ENCODE peak calls at places on chromosomes 11 and 22, in eight cellular contexts. U is suprapubic skin; X is CD8-positive, alpha-beta T cell; C is endothelial cell of umbilical vein; V is neural progenitor cell; G is PC-9; R is pancreas; K is heart left ventricle. Z is an unnamed sample. For H3K36me3, the result is how much of the 10 kb centered on the place peaks cover.

GRCh38 chr22:24592846-24593809 is at the start of gene LRRC75B:
- DNase-seq in X (no peak), R (peak), C (peak), K (peak), G (peak), U (peak), V (peak), Z (peak)

GRCh38 chr11:71140206-71140919 is 112.0 kb downstream of the SHANK2 start:
- DNase-seq in G (no peak), U (no peak), C (no peak), K (no peak), R (no peak), X (no peak), V (no peak), Z (no peak)

GRCh38 chr11:94767701-94768601 is at the start of gene AMOTL1:
- DNase-seq in K (peak), R (peak), V (peak), X (peak), C (peak), U (peak), G (peak), Z (peak)

GRCh38 chr22:19346677-19347265 is 55.3 kb upstream of the CLTCL1 start:
- DNase-seq in C (no peak), R (no peak), X (no peak), U (no peak), V (no peak), K (no peak), G (no peak), Z (no peak)

GRCh38 chr11:47461876-47462275 is 12.9 kb upstream of the RAPSN start:
- DNase-seq in V (no peak), G (no peak), U (no peak), K (no peak), C (no peak), X (no peak), R (no peak), Z (no peak)

GRCh38 chr11:77171885-77172665 is 44.0 kb downstream of the MYO7A start:
- DNase-seq in V (peak), U (no peak), C (no peak), R (no peak), K (no peak), X (no peak), G (no peak), Z (no peak)

GRCh38 chr11:1389932-1390587 is at the start of gene BRSK2:
- DNase-seq in C (no peak), X (no peak), K (no peak), U (no peak), V (no peak), R (no peak), G (no peak), Z (no peak)

GRCh38 chr11:12290477-12290922 is 86.9 kb upstream of the PARVA start:
- DNase-seq in U (peak), V (no peak), G (no peak), X (no peak), C (no peak), K (no peak), R (no peak), Z (no peak)

GRCh38 chr11:67311556-67312082 is 8.3 kb downstream of the SSH3 start:
- DNase-seq in K (no peak), V (no peak), R (no peak), G (peak), U (peak), C (no peak), X (no peak), Z (no peak)

GRCh38 chr11:12706531-12707499 is 32.6 kb downstream of the TEAD1 start:
- DNase-seq in G (no peak), R (peak), V (no peak), U (no peak), X (no peak), K (peak), C (peak), Z (peak)

GRCh38 chr11:33910261-33910959 is 18.5 kb upstream of the LMO2 start:
- DNase-seq in X (no peak), R (no peak), U (no peak), G (no peak), C (peak), K (no peak), V (no peak), Z (no peak)

GRCh38 chr22:27456696-27457503 is 344.7 kb downstream of the MN1 start:
- DNase-seq in U (no peak), K (no peak), X (no peak), V (no peak), G (no peak), C (peak), R (no peak), Z (no peak)

GRCh38 chr22:37659066-37659896 is 758 bp downstream of the PDXP start:
- DNase-seq in U (no peak), X (no peak), R (peak), C (no peak), K (no peak), V (no peak), G (no peak), Z (peak)

GRCh38 chr11:126049159-126049558 is 13.5 kb downstream of the CDON start:
- DNase-seq in K (no peak), C (no peak), G (no peak), R (no peak), X (no peak), V (no peak), U (no peak), Z (no peak)

GRCh38 chr11:33696931-33697638 is 3.5 kb downstream of the C11orf91 start:
- DNase-seq in C (no peak), R (no peak), G (no peak), U (no peak), X (no peak), K (no peak), V (no peak), Z (no peak)

GRCh38 chr11:126310992-126311310 is 7.1 kb downstream of the DCPS start:
- DNase-seq in U (no peak), G (no peak), X (no peak), C (no peak), K (no peak), V (no peak), R (no peak), Z (no peak)

GRCh38 chr11:798093-798713 is at the start of gene SLC25A22:
- DNase-seq in G (peak), C (peak), X (peak), K (peak), R (peak), U (no peak), V (peak), Z (peak)

GRCh38 chr11:130819561-130819960 is 96.7 kb downstream of the SNX19 start:
- DNase-seq in U (no peak), R (no peak), X (no peak), V (no peak), K (no peak), C (no peak), G (no peak), Z (no peak)

GRCh38 chr11:102560555-102561011 is 30.0 kb upstream of the MMP7 start:
- DNase-seq in U (no peak), G (no peak), K (no peak), V (no peak), C (no peak), R (no peak), X (no peak), Z (no peak)

GRCh38 chr22:47095395-47096122 is 333.1 kb downstream of the TBC1D22A start:
- DNase-seq in V (no peak), C (no peak), G (no peak), U (no peak), R (no peak), X (no peak), K (no peak), Z (no peak)

GRCh38 chr22:37240240-37240940 is 3.7 kb downstream of the RAC2 start:
- DNase-seq in V (no peak), R (no peak), X (no peak), K (no peak), C (no peak), U (no peak), G (no peak), Z (peak)

GRCh38 chr11:83437939-83438338 is 151.8 kb upstream of the CCDC90B start:
- DNase-seq in U (no peak), V (no peak), K (no peak), C (no peak), R (no peak), G (no peak), X (no peak), Z (no peak)

GRCh38 chr11:33869511-33870422 is 22.1 kb downstream of the LMO2 start:
- DNase-seq in V (peak), C (peak), R (peak), K (peak), G (peak), U (no peak), X (no peak), Z (peak)

GRCh38 chr11:58832246-58832645 is 12.3 kb downstream of the GLYATL2 start:
- DNase-seq in U (no peak), V (no peak), C (no peak), G (no peak), X (no peak), K (no peak), R (no peak), Z (no peak)

DNA sequence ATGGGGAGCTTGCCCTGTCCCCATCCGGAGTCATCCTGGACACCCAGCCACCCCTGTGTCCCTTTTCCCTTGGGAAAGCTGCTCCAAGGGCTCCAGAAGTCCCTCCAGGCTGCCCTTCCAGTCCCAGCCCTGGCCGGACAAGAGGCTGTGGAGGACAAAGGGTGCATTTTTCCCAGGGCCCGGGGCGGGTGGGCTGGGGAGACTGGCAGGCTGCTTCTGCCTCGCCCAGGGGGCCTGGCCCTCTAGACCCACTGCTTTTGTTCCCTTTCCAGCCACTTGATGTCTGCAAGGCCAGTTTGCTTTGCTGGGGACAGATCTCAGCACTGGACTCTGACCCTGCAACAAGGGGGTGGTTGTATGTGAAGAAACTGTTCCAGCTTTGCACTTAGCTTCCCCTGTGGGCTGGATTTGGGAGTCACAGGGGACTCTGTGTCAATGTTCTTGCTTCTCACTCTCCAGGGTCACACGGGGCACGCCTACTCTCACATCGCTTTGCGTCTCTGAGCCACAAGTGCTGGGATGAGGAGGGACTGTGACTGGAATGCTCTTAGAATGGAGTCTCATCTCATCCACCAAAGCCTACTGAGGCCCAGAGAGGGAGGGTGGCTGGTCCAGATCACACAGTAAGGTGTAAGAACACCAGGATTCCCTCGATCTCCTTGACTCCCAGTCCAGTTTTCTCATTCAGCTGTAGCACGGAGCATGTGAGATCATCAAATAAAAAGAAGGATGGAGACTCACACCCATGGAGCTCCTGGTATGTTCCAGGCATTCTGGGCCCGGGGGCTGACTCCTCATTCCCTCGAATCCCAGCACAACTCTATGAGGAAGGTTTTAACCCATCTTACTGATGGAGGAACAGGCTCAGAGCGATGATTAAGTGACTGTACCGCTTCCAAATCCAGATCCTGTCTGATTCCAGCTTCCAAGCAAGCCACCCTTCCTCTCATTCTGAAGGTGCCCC is 59.9 kb downstream of the FBXO7 start:
- DNase-seq in G (no peak), C (no peak), X (no peak), U (no peak), V (no peak), K (peak), R (no peak), Z (peak)
- TF ChIP-seq CTCF in G (no peak), C (no peak), X (no peak), U (no peak), V (no peak), K (no peak), R (no peak), Z (no peak)

GRCh38 chr11:65125197-65126056 is 3.3 kb downstream of the MRPL49 start:
- DNase-seq in K (no peak), X (no peak), U (no peak), V (no peak), R (no peak), G (no peak), C (no peak), Z (peak)

GRCh38 chr11:65124480-65125196 is 2.5 kb downstream of the MRPL49 start:
- DNase-seq in G (no peak), R (no peak), K (no peak), V (no peak), U (no peak), C (no peak), X (no peak), Z (no peak)

GRCh38 chr11:65127473-65128181 is 5.5 kb downstream of the MRPL49 start:
- DNase-seq in V (no peak), X (no peak), R (no peak), U (no peak), K (no peak), G (no peak), C (no peak), Z (peak)

GRCh38 chr11:65128182-65129145 is 5.9 kb downstream of the SYVN1 start:
- DNase-seq in G (no peak), K (no peak), V (no peak), X (no peak), R (no peak), U (peak), C (no peak), Z (no peak)

DNA sequence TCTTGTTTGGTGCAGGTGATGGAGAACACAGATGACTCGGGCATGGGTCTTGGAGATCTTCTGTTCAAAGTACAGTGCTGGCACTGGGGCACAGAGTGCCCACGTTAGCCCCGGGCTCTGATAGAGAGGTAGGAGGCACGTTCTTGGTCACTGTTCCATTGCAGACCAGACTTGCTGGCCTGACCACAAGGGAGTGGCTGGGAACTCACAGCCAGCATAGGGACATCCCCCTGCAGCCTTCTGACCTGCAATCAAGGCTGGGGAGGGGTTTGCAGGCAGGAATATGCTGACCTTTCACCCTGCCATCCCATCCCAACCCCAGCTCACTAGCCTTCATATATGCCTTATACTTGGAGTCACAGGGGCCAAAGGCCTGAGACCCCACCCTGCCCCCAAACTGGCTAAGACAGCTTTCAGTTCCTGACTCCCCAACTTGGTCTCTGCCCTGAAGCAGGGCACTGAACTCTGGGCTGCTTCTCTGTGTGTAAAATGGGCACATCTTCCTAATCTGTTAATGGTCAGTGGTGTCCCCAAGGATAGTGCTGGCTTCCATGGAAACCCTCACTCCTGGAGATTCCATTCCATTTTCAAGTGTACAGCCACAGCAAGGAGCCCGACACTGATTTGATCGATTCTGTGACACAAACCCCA is 4.6 kb downstream of the MRPL49 start:
- DNase-seq in C (no peak), U (no peak), K (no peak), V (no peak), R (no peak), G (no peak), X (no peak), Z (peak)
- H3K36me3 ChIP-seq in C (under half), U (half or more), K (under half), V (under half), R (half or more), G (half or more), X (half or more), Z (under half)

DNA sequence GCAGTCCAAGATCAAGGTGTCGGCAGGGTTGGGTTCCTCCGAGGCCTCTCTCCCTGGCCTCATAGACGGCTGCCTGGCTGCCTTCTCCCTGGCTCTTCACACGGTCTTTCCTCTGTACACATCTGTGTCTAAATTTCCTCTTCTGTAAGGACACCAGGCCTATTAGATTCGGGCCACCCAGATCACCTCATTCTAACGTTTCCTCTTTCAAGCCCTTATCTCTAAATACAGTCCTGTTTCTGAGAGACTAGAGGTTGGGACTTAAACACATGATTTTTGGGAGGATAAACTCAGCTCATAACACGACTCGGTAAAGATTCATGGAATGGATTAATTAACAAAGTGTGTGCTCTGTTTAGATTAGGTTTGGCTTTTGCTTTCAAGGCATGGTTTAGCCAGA is 136.0 kb upstream of the SORL1-AS1 start:
- DNase-seq in U (no peak), K (no peak), R (no peak), V (no peak), X (no peak), C (no peak), G (no peak), Z (no peak)
- H3K27ac ChIP-seq in U (no peak), K (no peak), R (no peak), V (no peak), X (no peak), C (no peak), G (no peak), Z (no peak)

DNA sequence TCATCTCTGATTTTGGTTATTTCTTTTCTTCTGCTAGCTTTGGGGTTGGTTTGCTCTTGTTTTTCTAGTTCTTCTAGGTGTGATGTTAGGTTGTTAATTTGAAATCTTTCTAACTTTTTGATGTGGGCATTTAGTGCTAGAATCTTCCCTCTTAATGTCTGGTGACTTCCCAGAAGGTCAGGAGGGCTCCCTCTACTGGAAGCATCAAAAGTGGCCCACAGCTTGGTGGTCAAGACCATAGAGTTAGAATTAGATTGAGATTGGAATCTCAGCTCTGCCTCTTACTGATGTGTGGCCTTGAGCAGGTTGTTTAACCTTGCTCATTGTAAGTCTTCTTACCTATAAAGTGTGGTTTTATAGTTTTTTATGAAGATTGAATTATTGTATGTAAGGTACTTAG is 99.3 kb downstream of the FDX1 start:
- DNase-seq in V (peak), K (no peak), X (no peak), R (no peak), C (no peak), G (peak), U (no peak), Z (no peak)
- TF ChIP-seq CTCF in V (peak), K (no peak), X (no peak), R (no peak), C (peak), G (peak), U (no peak), Z (no peak)

GRCh38 chr22:50145741-50146439 is 24.6 kb upstream of the PANX2 start:
- DNase-seq in V (no peak), U (peak), K (no peak), G (no peak), X (no peak), C (no peak), R (no peak), Z (no peak)

GRCh38 chr22:50144005-50144614 is 26.4 kb upstream of the PANX2 start:
- DNase-seq in X (no peak), U (peak), C (no peak), K (no peak), G (no peak), V (no peak), R (no peak), Z (no peak)

GRCh38 chr22:50148166-50148500 is 22.4 kb upstream of the PANX2 start:
- DNase-seq in U (no peak), X (no peak), C (no peak), K (no peak), R (no peak), G (no peak), V (no peak), Z (no peak)

GRCh38 chr22:50148991-50149721 is 21.4 kb upstream of the PANX2 start:
- DNase-seq in R (peak), X (peak), G (peak), V (peak), U (no peak), K (peak), C (peak), Z (peak)

DNA sequence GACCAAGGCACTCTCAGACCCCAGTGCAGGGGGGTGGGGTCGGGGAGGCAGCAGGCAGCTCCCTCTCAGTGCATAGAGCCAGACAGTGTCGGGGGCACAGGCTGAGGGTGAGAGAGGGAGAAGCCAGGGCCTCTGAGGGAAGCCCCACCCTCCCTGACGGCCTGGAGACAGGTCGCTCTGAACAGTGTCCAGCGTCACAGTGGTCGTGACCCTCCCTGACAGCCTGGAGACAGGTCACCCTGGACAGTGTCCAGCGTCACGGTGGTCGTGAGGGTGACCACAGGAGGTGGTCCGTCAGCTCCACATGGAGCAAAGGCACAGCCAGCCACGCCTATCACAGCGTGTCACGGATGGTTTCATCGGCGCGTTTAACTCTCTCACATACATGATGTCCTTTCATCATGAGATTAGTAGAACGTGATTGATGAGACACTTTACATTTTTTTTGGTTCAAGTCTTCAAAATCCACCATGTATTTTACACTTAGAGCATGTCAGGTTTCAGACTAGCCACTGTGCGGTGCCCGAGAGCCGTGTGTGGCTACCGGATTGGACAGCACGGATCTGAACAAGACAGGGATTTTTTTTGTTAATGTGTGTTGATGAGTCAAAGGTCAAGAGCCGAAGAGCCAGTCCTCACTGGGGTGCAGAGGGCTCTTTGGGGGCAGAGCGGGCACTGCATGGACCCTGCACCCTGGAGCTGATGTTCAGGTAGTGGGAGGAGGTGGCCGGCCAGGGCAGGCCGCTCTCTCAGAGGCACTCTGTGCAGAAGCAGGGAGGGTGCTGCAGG is 23.9 kb upstream of the PANX2 start:
- DNase-seq in U (peak), G (peak), K (peak), V (peak), X (no peak), R (no peak), C (no peak), Z (no peak)
- H3K36me3 ChIP-seq in U (under half), G (under half), K (under half), V (under half), X (under half), R (under half), C (under half), Z (under half)